ENCODE peak calls at places on chromosome 19, in four cellular contexts. I is sciatic nerve, M is Calu3, B is OCI-LY7. R is an unnamed sample.

GRCh38 chr19:4909172-4909896 is at the start of gene UHRF1:
- DNase-seq in M (peak; percentile 55), I (no peak), B (peak; percentile 86), R (no peak)

GRCh38 chr19:2811221-2811722 is 8.4 kb upstream of the ZNF554 start:
- DNase-seq in I (no peak), B (no peak), M (no peak), R (no peak)

GRCh38 chr19:10043286-10043927 is 30.1 kb downstream of the RDH8 start:
- DNase-seq in B (no peak), I (no peak), M (no peak), R (peak; percentile 31)

GRCh38 chr19:35155441-35155840 is 906 bp downstream of the FXYD5 start:
- DNase-seq in I (no peak), B (peak; percentile 37), M (no peak), R (no peak)

GRCh38 chr19:7690779-7691258 is 10.2 kb downstream of the TRAPPC5 start:
- DNase-seq in M (no peak), I (no peak), B (no peak), R (no peak)

GRCh38 chr19:38144667-38145066 is 79.4 kb downstream of the DPF1 start:
- DNase-seq in M (no peak), I (no peak), B (no peak), R (no peak)

GRCh38 chr19:2986951-2987491 is 9.7 kb downstream of the TLE6 start:
- DNase-seq in B (no peak), I (no peak), M (no peak), R (no peak)

GRCh38 chr19:23470873-23471555 is 75.7 kb upstream of the ZNF91 start:
- DNase-seq in B (no peak), M (no peak), I (no peak), R (no peak)

GRCh38 chr19:8449830-8450229 is 5.1 kb downstream of the HNRNPM start:
- DNase-seq in I (no peak), B (no peak), M (no peak), R (no peak)

GRCh38 chr19:13873776-13874515 is 3.0 kb upstream of the NANOS3 start:
- DNase-seq in B (no peak), I (no peak), M (no peak), R (no peak)

GRCh38 chr19:56110515-56111448 is 10.3 kb downstream of the ZNF787 start:
- DNase-seq in M (peak; percentile 68), B (no peak), I (no peak), R (peak; percentile 32)

GRCh38 chr19:3507371-3508120 is 1.4 kb downstream of the FZR1 start:
- DNase-seq in M (no peak), I (no peak), B (no peak), R (no peak)

GRCh38 chr19:37817180-37817911 is 38.0 kb upstream of the ZNF573 start:
- DNase-seq in M (no peak), B (no peak), I (peak; percentile 89), R (no peak)

GRCh38 chr19:56538254-56538760 is 441 bp upstream of the ZFP28 start:
- DNase-seq in M (no peak), I (peak; percentile 93), B (no peak), R (peak; percentile 80)

GRCh38 chr19:12580180-12580694 is 29.0 kb upstream of the ZNF564 start:
- DNase-seq in M (no peak), B (no peak), I (no peak), R (no peak)

GRCh38 chr19:4811328-4812131 is 20.0 kb downstream of the TICAM1 start:
- DNase-seq in I (peak; percentile 91), M (peak; percentile 89), B (peak; percentile 83), R (peak; percentile 36)

GRCh38 chr19:51185868-51186215 is 39.0 kb upstream of the CD33 start:
- DNase-seq in I (no peak), B (no peak), M (no peak), R (no peak)

GRCh38 chr19:18453269-18454024 is 15.5 kb upstream of the ISYNA1 start:
- DNase-seq in I (no peak), B (no peak), M (no peak), R (no peak)

GRCh38 chr19:8399681-8400188 is 9.6 kb downstream of the RAB11B start:
- DNase-seq in I (no peak), M (no peak), B (no peak), R (no peak)